ENCODE peak calls at places on chromosome 2, in nine cellular contexts. F is Kasumi-1, T is OCI-LY7, E is neuronal stem cell, M is T-helper 17 cell, J is endothelial cell, Y is T-helper 2 cell, D is upper lobe of left lung, Q is BJ. N is an unnamed sample.

GRCh38 chr2:236061899-236062298 is 106.3 kb downstream of the GBX2 start:
- DNase-seq in J (no peak), D (no peak), Y (no peak), E (no peak), T (no peak), F (no peak), M (no peak), Q (no peak), N (no peak)

GRCh38 chr2:8408560-8409460 is 273.0 kb upstream of the ID2 start:
- DNase-seq in J (no peak), M (no peak), F (no peak), D (no peak), Y (peak; percentile 65), T (peak; percentile 31), E (no peak), Q (no peak), N (no peak)

GRCh38 chr2:118469103-118469502 is 378.3 kb downstream of the EN1 start:
- DNase-seq in D (no peak), M (no peak), Y (no peak), E (no peak), T (no peak), F (no peak), Q (no peak), J (no peak), N (no peak)

GRCh38 chr2:85549826-85550225 is 10.9 kb downstream of the MAT2A start:
- DNase-seq in Y (no peak), F (peak; percentile 17), Q (peak; percentile 81), M (no peak), E (no peak), J (no peak), T (no peak), D (no peak), N (no peak)

GRCh38 chr2:43465234-43465633 is 130.6 kb downstream of the THADA start:
- DNase-seq in D (no peak), E (no peak), Q (no peak), M (no peak), Y (no peak), F (no peak), T (no peak), J (no peak), N (no peak)

GRCh38 chr2:222878284-222878876 is 17.5 kb downstream of the ACSL3 start:
- DNase-seq in M (no peak), T (no peak), Q (no peak), Y (no peak), E (no peak), J (no peak), F (no peak), D (no peak), N (no peak)

GRCh38 chr2:25373269-25373981 is 31.7 kb upstream of the DNMT3A start:
- DNase-seq in D (peak; percentile 70), Y (no peak), Q (no peak), J (no peak), F (no peak), E (no peak), T (no peak), M (no peak), N (no peak)

GRCh38 chr2:115165529-115166109 is 723.2 kb downstream of the DPP10 start:
- DNase-seq in M (no peak), Y (no peak), J (peak; percentile 26), D (no peak), E (peak; percentile 14), F (peak; percentile 68), T (peak; percentile 43), Q (no peak), N (no peak)

GRCh38 chr2:207275779-207276178 is 110.0 kb upstream of the KLF7 start:
- DNase-seq in D (no peak), J (no peak), T (no peak), Q (no peak), E (no peak), M (no peak), F (no peak), Y (no peak), N (no peak)